ENCODE peak calls at places on chromosomes 7 and 10, in five cellular contexts. T is breast epithelium, N is Panc1, R is NCI-H510A, U is IMR-90. V is an unnamed sample.

GRCh38 chr10:43231523-43232078 is 35.3 kb downstream of the RASGEF1A start:
- DNase-seq in T (peak), R (no peak), N (no peak), U (no peak), V (no peak)

GRCh38 chr7:150567168-150567567 is at the start of gene GIMAP4:
- DNase-seq in N (no peak), T (no peak), U (no peak), R (no peak), V (no peak)

GRCh38 chr7:87123105-87123504 is 29.1 kb upstream of the DMTF1 start:
- DNase-seq in U (no peak), N (no peak), T (no peak), R (no peak), V (no peak)

GRCh38 chr10:767211-767610 is 77.7 kb upstream of the DIP2C start:
- DNase-seq in N (no peak), U (no peak), T (no peak), R (no peak), V (no peak)

GRCh38 chr10:53700227-53700626 is 927.6 kb upstream of the MBL2 start:
- DNase-seq in N (no peak), T (no peak), U (no peak), R (no peak), V (no peak)

GRCh38 chr10:44439436-44439835 is 54.5 kb upstream of the CXCL12 start:
- DNase-seq in N (no peak), U (no peak), R (no peak), T (no peak), V (no peak)

GRCh38 chr7:79290841-79291497 is 162.5 kb downstream of the MAGI2 start:
- DNase-seq in T (no peak), R (no peak), N (peak), U (peak), V (no peak)

GRCh38 chr7:131027287-131027773 is 293.3 kb upstream of the KLF14 start:
- DNase-seq in N (no peak), T (no peak), U (peak), R (no peak), V (no peak)

GRCh38 chr10:12348870-12349627 is at the start of gene CAMK1D:
- DNase-seq in U (peak), R (peak), N (no peak), T (peak), V (peak)

GRCh38 chr7:150945853-150946825 is 32.0 kb downstream of the KCNH2 start:
- DNase-seq in R (no peak), T (peak), U (no peak), N (no peak), V (no peak)

GRCh38 chr7:16719699-16720098 is 33.9 kb upstream of the TSPAN13 start:
- DNase-seq in U (peak), R (no peak), N (no peak), T (no peak), V (no peak)

GRCh38 chr10:93991101-93991500 is 2.6 kb upstream of the PLCE1 start:
- DNase-seq in U (no peak), R (no peak), T (no peak), N (no peak), V (no peak)

GRCh38 chr7:128954830-128955797 is 17.4 kb downstream of the IRF5 start:
- DNase-seq in T (no peak), R (no peak), U (peak), N (no peak), V (no peak)

GRCh38 chr10:35219292-35219691 is 92.6 kb downstream of the CREM start:
- DNase-seq in R (no peak), U (no peak), T (no peak), N (no peak), V (no peak)

GRCh38 chr7:151895695-151896485 is 19.0 kb upstream of the PRKAG2 start:
- DNase-seq in N (no peak), T (no peak), U (no peak), R (no peak), V (no peak)

GRCh38 chr7:47333959-47334358 is 248.0 kb downstream of the TNS3 start:
- DNase-seq in T (no peak), N (no peak), U (no peak), R (no peak), V (no peak)

GRCh38 chr7:90736968-90737939 is 141.1 kb downstream of the CDK14 start:
- DNase-seq in U (no peak), T (no peak), N (no peak), R (no peak), V (no peak)

GRCh38 chr7:53315986-53316385 is 280.6 kb downstream of the POM121L12 start:
- DNase-seq in T (peak), R (no peak), N (no peak), U (no peak), V (peak)

GRCh38 chr7:128361463-128362441 is at the start of gene PRRT4:
- DNase-seq in T (no peak), R (no peak), N (no peak), U (no peak), V (no peak)

GRCh38 chr10:92619368-92619767 is 26.4 kb downstream of the KIF11 start:
- DNase-seq in U (no peak), N (no peak), T (no peak), R (no peak), V (no peak)

GRCh38 chr7:116692599-116693308 is 20.8 kb downstream of the MET start:
- DNase-seq in T (no peak), U (peak), R (no peak), N (peak), V (no peak)

GRCh38 chr7:152894295-152895170 is 135.0 kb downstream of the ACTR3B start:
- DNase-seq in N (no peak), U (no peak), T (no peak), R (no peak), V (no peak)

GRCh38 chr10:58943960-58944359 is 232.5 kb upstream of the PHYHIPL start:
- DNase-seq in T (no peak), R (no peak), N (no peak), U (no peak), V (no peak)

GRCh38 chr10:26855186-26855585 is 5.6 kb downstream of the ABI1 start:
- DNase-seq in T (no peak), R (no peak), U (peak), N (no peak), V (no peak)

GRCh38 chr10:70579234-70580002 is 23.1 kb downstream of the PRF1 start:
- DNase-seq in N (no peak), T (no peak), U (no peak), R (no peak), V (no peak)

GRCh38 chr10:77771450-77771849 is 133.8 kb upstream of the KCNMA1 start:
- DNase-seq in U (no peak), T (no peak), N (no peak), R (no peak), V (no peak)

GRCh38 chr10:22615819-22616499 is 98.4 kb downstream of the PIP4K2A start:
- DNase-seq in T (no peak), N (no peak), R (peak), U (no peak), V (no peak)

GRCh38 chr7:20021834-20022233 is 195.3 kb downstream of the MACC1 start:
- DNase-seq in U (no peak), N (no peak), T (no peak), R (no peak), V (no peak)

V was measured in pancreas.